ENCODE peak calls at places on chromosome 10, in nine cellular contexts. U is CD8-positive, alpha-beta memory T cell; B is kidney; I is brain microvascular endothelial cell; H is fibroblast of lung; J is right cardiac atrium; C is left ventricle myocardium inferior; T is neural progenitor cell; E is mammary epithelial cell. N is an unnamed sample.

GRCh38 chr10:37588299-37588698 is 269.1 kb downstream of the ZNF248 start:
- DNase-seq in U (no peak), B (no peak), I (no peak), H (no peak), J (no peak), C (no peak), T (no peak), E (no peak), N (no peak)

GRCh38 chr10:11282661-11283060 is 265.0 kb downstream of the CELF2 start:
- DNase-seq in U (no peak), B (no peak), I (no peak), H (no peak), J (no peak), C (no peak), T (no peak), E (no peak), N (no peak)

GRCh38 chr10:89242840-89243586 is 8.6 kb downstream of the LIPA start:
- DNase-seq in U (no peak), B (no peak), I (no peak), H (no peak), J (no peak), C (no peak), T (no peak), E (no peak), N (no peak)

GRCh38 chr10:13683017-13683416 is 96.3 kb downstream of the PRPF18 start:
- DNase-seq in U (no peak), B (no peak), I (no peak), H (no peak), J (no peak), C (no peak), T (no peak), E (no peak), N (peak)

GRCh38 chr10:49657606-49658005 is 21.8 kb upstream of the C10orf53 start:
- DNase-seq in U (no peak), B (no peak), I (no peak), H (no peak), J (no peak), C (no peak), T (no peak), E (no peak), N (no peak)

GRCh38 chr10:88531383-88532092 is 51.6 kb downstream of the RNLS start:
- DNase-seq in U (no peak), B (no peak), I (no peak), H (no peak), J (no peak), C (no peak), T (no peak), E (no peak), N (no peak)

GRCh38 chr10:67115972-67116371 is 190.1 kb downstream of the LRRTM3 start:
- DNase-seq in U (no peak), B (no peak), I (peak), H (peak), J (no peak), C (no peak), T (no peak), E (peak), N (no peak)

GRCh38 chr10:31836569-31837406 is 91.8 kb downstream of the ARHGAP12 start:
- DNase-seq in U (no peak), B (no peak), I (peak), H (peak), J (no peak), C (no peak), T (peak), E (peak), N (no peak)

GRCh38 chr10:132549416-132549815 is 11.8 kb downstream of the INPP5A start:
- DNase-seq in U (no peak), B (peak), I (no peak), H (no peak), J (no peak), C (no peak), T (no peak), E (no peak), N (peak)

GRCh38 chr10:96978621-96979154 is 146.6 kb downstream of the LCOR start:
- DNase-seq in U (no peak), B (no peak), I (no peak), H (no peak), J (no peak), C (no peak), T (no peak), E (no peak), N (no peak)

GRCh38 chr10:43057231-43057711 is 19.6 kb upstream of the RET start:
- DNase-seq in U (no peak), B (peak), I (no peak), H (no peak), J (no peak), C (peak), T (no peak), E (no peak), N (peak)

GRCh38 chr10:120423350-120424197 is 33.5 kb upstream of the PLPP4 start:
- DNase-seq in U (no peak), B (no peak), I (peak), H (no peak), J (peak), C (no peak), T (peak), E (peak), N (no peak)

GRCh38 chr10:91367127-91367531 is 43.0 kb upstream of the HECTD2 start:
- DNase-seq in U (no peak), B (no peak), I (no peak), H (no peak), J (no peak), C (no peak), T (no peak), E (no peak), N (no peak)

GRCh38 chr10:6065406-6065805 is 3.2 kb upstream of the IL2RA start:
- DNase-seq in U (no peak), B (no peak), I (no peak), H (no peak), J (no peak), C (no peak), T (no peak), E (no peak), N (no peak)

GRCh38 chr10:97138777-97139317 is 46.9 kb downstream of the SLIT1 start:
- DNase-seq in U (no peak), B (peak), I (no peak), H (no peak), J (no peak), C (peak), T (no peak), E (no peak), N (peak)

GRCh38 chr10:27558612-27559020 is 54.5 kb downstream of the RAB18 start:
- DNase-seq in U (peak), B (no peak), I (peak), H (peak), J (peak), C (peak), T (peak), E (peak), N (no peak)

GRCh38 chr10:110093722-110094121 is 85.9 kb downstream of the ADD3 start:
- DNase-seq in U (no peak), B (no peak), I (no peak), H (no peak), J (no peak), C (no peak), T (no peak), E (no peak), N (no peak)
- H3K27ac ChIP-seq in U (no peak), B (no peak), I (no peak), H (no peak), J (no peak), C (no peak), T (no peak), E (no peak), N (no peak)

DNA sequence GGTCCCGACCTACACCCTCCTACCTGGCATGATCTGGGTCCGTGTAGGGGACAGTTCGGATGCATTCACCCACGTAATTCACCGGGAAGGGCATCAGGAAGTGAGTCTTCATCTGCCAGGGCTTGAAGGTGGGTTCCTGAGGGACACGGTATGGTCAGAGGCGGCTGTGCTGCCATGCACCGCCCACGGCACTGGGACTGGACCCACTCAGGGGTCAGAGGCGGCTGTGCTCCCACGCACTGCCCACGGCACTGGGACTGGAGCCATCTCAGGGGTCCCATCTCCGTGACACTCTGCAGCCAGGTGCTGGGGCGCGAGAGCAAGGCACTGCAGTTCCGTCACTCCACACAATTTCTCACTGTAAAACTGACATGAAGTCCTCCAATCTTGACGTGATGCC is 29.2 kb downstream of the PITRM1 start:
- DNase-seq in U (no peak), B (peak), I (no peak), H (no peak), J (no peak), C (no peak), T (no peak), E (no peak), N (no peak)
- H3K27ac ChIP-seq in U (no peak), B (no peak), I (no peak), H (no peak), J (no peak), C (no peak), T (no peak), E (no peak), N (no peak)

GRCh38 chr10:30435068-30435422 is 1.1 kb downstream of the MAP3K8 start:
- DNase-seq in U (no peak), B (no peak), I (peak), H (peak), J (peak), C (peak), T (peak), E (no peak), N (peak)
- H3K27ac ChIP-seq in U (peak), B (peak), I (peak), H (peak), J (peak), C (peak), T (no peak), E (peak), N (peak)

DNA sequence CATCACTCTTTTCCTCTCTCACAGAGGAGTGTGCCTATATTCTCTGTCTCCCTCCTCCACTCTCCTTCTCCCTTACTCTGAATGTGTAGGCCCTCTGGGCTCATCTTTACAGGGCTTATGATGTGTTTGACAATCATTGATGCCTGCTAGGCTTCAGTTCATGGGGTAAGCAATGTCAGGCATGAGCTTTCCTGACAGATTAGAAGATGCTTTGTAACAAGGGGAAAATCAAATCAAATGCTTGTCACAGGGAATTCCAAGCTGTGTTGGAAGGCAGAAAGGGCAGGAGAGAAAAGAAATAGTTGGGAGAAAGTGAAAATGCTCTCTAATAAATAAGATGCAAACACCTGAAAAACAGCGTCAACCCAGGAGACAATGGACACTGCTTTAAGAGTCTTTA is 743.0 kb downstream of the SORCS3 start:
- DNase-seq in U (no peak), B (no peak), I (no peak), H (no peak), J (no peak), C (no peak), T (no peak), E (no peak), N (no peak)
- H3K27ac ChIP-seq in U (no peak), B (no peak), I (no peak), H (no peak), J (no peak), C (no peak), T (no peak), E (no peak), N (no peak)

N was measured in spleen.